ENCODE peak calls at places on chromosomes 11 and 22, in four cellular contexts. One of them, this sample, is unnamed.

GRCh38 chr22:48475661-48476345 is 1351.9 kb downstream of the BRD1 start:
- DNase-seq in fibroblast of lung: no peak
- DNase-seq in gastrocnemius medialis: no peak
- DNase-seq in BE2C: no peak
- DNase-seq in this sample: peak; percentile 60

GRCh38 chr11:82003671-82004148 is 730.0 kb downstream of the FAM181B start:
- DNase-seq in fibroblast of lung: peak; percentile 66
- DNase-seq in gastrocnemius medialis: no peak
- DNase-seq in BE2C: no peak
- DNase-seq in this sample: no peak

GRCh38 chr11:2382927-2383822 is 6.1 kb downstream of the CD81 start:
- DNase-seq in fibroblast of lung: peak; percentile 49
- DNase-seq in gastrocnemius medialis: peak; percentile 88
- DNase-seq in BE2C: no peak
- DNase-seq in this sample: no peak

GRCh38 chr22:43136255-43136654 is 6.9 kb downstream of the MCAT start:
- DNase-seq in fibroblast of lung: peak; percentile 29
- DNase-seq in gastrocnemius medialis: no peak
- DNase-seq in BE2C: peak; percentile 75
- DNase-seq in this sample: no peak

GRCh38 chr11:120532511-120533196 is 21.1 kb downstream of the GRIK4 start:
- DNase-seq in fibroblast of lung: peak; percentile 62
- DNase-seq in gastrocnemius medialis: no peak
- DNase-seq in BE2C: no peak
- DNase-seq in this sample: no peak

GRCh38 chr11:123251656-123252344 is 56.8 kb upstream of the CLMP start:
- DNase-seq in fibroblast of lung: peak; percentile 90
- DNase-seq in gastrocnemius medialis: peak; percentile 34
- DNase-seq in BE2C: no peak
- DNase-seq in this sample: no peak

GRCh38 chr11:12950681-12951080 is 58.4 kb upstream of the RASSF10 start:
- DNase-seq in fibroblast of lung: peak; percentile 62
- DNase-seq in gastrocnemius medialis: no peak
- DNase-seq in BE2C: no peak
- DNase-seq in this sample: no peak

GRCh38 chr22:49736538-49736937 is 91.1 kb downstream of the BRD1 start:
- DNase-seq in fibroblast of lung: no peak
- DNase-seq in gastrocnemius medialis: no peak
- DNase-seq in BE2C: no peak
- DNase-seq in this sample: peak; percentile 40

GRCh38 chr11:118938491-118939411 is 13.0 kb upstream of the BCL9L start:
- DNase-seq in fibroblast of lung: no peak
- DNase-seq in gastrocnemius medialis: no peak
- DNase-seq in BE2C: no peak
- DNase-seq in this sample: no peak

GRCh38 chr11:2445107-2445947 is 519 bp downstream of the KCNQ1 start:
- DNase-seq in fibroblast of lung: no peak
- DNase-seq in gastrocnemius medialis: no peak
- DNase-seq in BE2C: no peak
- DNase-seq in this sample: no peak

GRCh38 chr22:24555496-24556253 is at the start of gene SNRPD3:
- DNase-seq in fibroblast of lung: peak; percentile 93
- DNase-seq in gastrocnemius medialis: peak; percentile 89
- DNase-seq in BE2C: peak; percentile 94
- DNase-seq in this sample: peak; percentile 99

GRCh38 chr11:117097567-117098268 is 510 bp downstream of the SIK3 start:
- DNase-seq in fibroblast of lung: no peak
- DNase-seq in gastrocnemius medialis: peak; percentile 25
- DNase-seq in BE2C: peak; percentile 49
- DNase-seq in this sample: peak; percentile 91

GRCh38 chr11:113404859-113405430 is 17.4 kb downstream of the ANKK1 start:
- DNase-seq in fibroblast of lung: no peak
- DNase-seq in gastrocnemius medialis: no peak
- DNase-seq in BE2C: no peak
- DNase-seq in this sample: no peak

GRCh38 chr11:72328366-72329224 is 84.6 kb upstream of the PHOX2A start:
- DNase-seq in fibroblast of lung: peak; percentile 46
- DNase-seq in gastrocnemius medialis: no peak
- DNase-seq in BE2C: no peak
- DNase-seq in this sample: no peak

GRCh38 chr11:68196219-68196618 is 16.9 kb downstream of the KMT5B start:
- DNase-seq in fibroblast of lung: no peak
- DNase-seq in gastrocnemius medialis: no peak
- DNase-seq in BE2C: no peak
- DNase-seq in this sample: no peak

GRCh38 chr22:30044369-30044768 is 35.9 kb upstream of the HORMAD2 start:
- DNase-seq in fibroblast of lung: peak; percentile 90
- DNase-seq in gastrocnemius medialis: no peak
- DNase-seq in BE2C: peak; percentile 46
- DNase-seq in this sample: peak; percentile 86

GRCh38 chr11:39673994-39674393 is 1785.5 kb downstream of the LRRC4C start:
- DNase-seq in fibroblast of lung: no peak
- DNase-seq in gastrocnemius medialis: no peak
- DNase-seq in BE2C: no peak
- DNase-seq in this sample: no peak

GRCh38 chr11:134331565-134332188 is at the start of gene GLB1L2:
- DNase-seq in fibroblast of lung: peak; percentile 25
- DNase-seq in gastrocnemius medialis: peak; percentile 68
- DNase-seq in BE2C: peak; percentile 91
- DNase-seq in this sample: peak; percentile 92

GRCh38 chr11:107598225-107599139 is 7.5 kb downstream of the ELMOD1 start:
- DNase-seq in fibroblast of lung: no peak
- DNase-seq in gastrocnemius medialis: no peak
- DNase-seq in BE2C: peak; percentile 34
- DNase-seq in this sample: no peak

GRCh38 chr11:119218141-119218878 is 12.2 kb downstream of the CBL start:
- DNase-seq in fibroblast of lung: peak; percentile 86
- DNase-seq in gastrocnemius medialis: no peak
- DNase-seq in BE2C: no peak
- DNase-seq in this sample: no peak

GRCh38 chr11:126415128-126415527 is 59.6 kb downstream of the ST3GAL4 start:
- DNase-seq in fibroblast of lung: peak; percentile 96
- DNase-seq in gastrocnemius medialis: peak; percentile 73
- DNase-seq in BE2C: no peak
- DNase-seq in this sample: peak; percentile 84

GRCh38 chr11:110711776-110712642 is at the start of gene ARHGAP20:
- DNase-seq in fibroblast of lung: peak; percentile 64
- DNase-seq in gastrocnemius medialis: peak; percentile 20
- DNase-seq in BE2C: peak; percentile 60
- DNase-seq in this sample: peak; percentile 26

GRCh38 chr11:90491466-90491865 is 268.6 kb upstream of the CHORDC1 start:
- DNase-seq in fibroblast of lung: no peak
- DNase-seq in gastrocnemius medialis: no peak
- DNase-seq in BE2C: no peak
- DNase-seq in this sample: no peak

GRCh38 chr11:123630126-123630531 is 24.3 kb downstream of the SCN3B start:
- DNase-seq in fibroblast of lung: no peak
- DNase-seq in gastrocnemius medialis: no peak
- DNase-seq in BE2C: no peak
- DNase-seq in this sample: no peak

DNA sequence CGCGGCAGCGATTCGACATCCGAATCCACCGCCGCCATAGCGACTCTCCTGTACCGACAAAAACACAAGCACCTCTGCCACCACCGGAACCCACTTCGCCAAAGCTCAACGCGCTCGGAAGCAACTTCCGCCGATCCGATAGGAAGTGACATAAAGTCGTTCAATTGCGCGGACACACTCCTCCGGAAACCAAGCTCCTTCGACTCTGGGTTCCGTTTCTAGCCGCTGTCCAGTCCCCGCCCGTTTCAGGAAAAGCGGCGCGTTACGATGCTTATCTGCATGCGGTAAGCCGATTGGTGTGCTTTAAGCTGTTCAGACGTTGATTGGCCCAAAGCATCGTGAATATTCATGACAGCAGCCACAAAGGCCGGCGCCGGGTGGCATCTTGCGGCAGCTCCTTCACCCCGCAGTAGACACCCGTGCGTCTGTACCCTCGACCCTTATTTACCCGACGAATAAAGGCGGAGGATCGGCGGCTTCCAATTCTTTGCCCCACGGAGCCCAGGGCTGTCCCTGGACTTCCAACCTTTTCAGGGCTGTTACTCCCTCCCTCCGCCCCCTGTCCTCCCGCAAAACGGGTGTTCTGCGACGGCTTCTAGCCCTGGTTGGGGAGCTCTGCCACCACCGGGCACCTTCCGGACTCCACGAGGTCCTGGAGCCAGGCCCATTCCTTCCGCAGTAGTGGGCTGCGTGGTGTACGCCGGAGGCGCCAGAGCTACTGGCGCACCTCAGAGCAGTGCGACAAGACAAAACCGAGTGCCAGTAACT is at the start of gene TUT1:
- DNase-seq in fibroblast of lung: peak; percentile 99
- DNase-seq in gastrocnemius medialis: peak; percentile 98
- DNase-seq in BE2C: peak; percentile 92
- DNase-seq in this sample: peak; percentile 99
- TF ChIP-seq CTCF in fibroblast of lung: no peak
- TF ChIP-seq CTCF in gastrocnemius medialis: no peak
- TF ChIP-seq CTCF in BE2C: no peak
- TF ChIP-seq CTCF in this sample: no peak

GRCh38 chr11:103257360-103257759 is 148.1 kb downstream of the DYNC2H1 start:
- DNase-seq in fibroblast of lung: peak; percentile 19
- DNase-seq in gastrocnemius medialis: no peak
- DNase-seq in BE2C: no peak
- DNase-seq in this sample: no peak
- TF ChIP-seq CTCF in fibroblast of lung: no peak
- TF ChIP-seq CTCF in gastrocnemius medialis: no peak
- TF ChIP-seq CTCF in BE2C: peak; percentile 61
- TF ChIP-seq CTCF in this sample: no peak

GRCh38 chr11:60944504-60945294 is 7.3 kb downstream of the SLC15A3 start:
- DNase-seq in fibroblast of lung: no peak
- DNase-seq in gastrocnemius medialis: no peak
- DNase-seq in BE2C: no peak
- DNase-seq in this sample: no peak
- TF ChIP-seq CTCF in fibroblast of lung: no peak
- TF ChIP-seq CTCF in gastrocnemius medialis: no peak
- TF ChIP-seq CTCF in BE2C: peak; percentile 32
- TF ChIP-seq CTCF in this sample: no peak

GRCh38 chr22:36982136-36982535 is 37.1 kb downstream of the TST start:
- DNase-seq in fibroblast of lung: no peak
- DNase-seq in gastrocnemius medialis: no peak
- DNase-seq in BE2C: peak; percentile 49
- DNase-seq in this sample: peak; percentile 60
- TF ChIP-seq CTCF in fibroblast of lung: no peak
- TF ChIP-seq CTCF in gastrocnemius medialis: no peak
- TF ChIP-seq CTCF in BE2C: peak; percentile 43
- TF ChIP-seq CTCF in this sample: no peak

GRCh38 chr11:9461068-9461759 is 402 bp downstream of the ZNF143 start:
- DNase-seq in fibroblast of lung: peak; percentile 93
- DNase-seq in gastrocnemius medialis: peak; percentile 88
- DNase-seq in BE2C: peak; percentile 88
- DNase-seq in this sample: peak; percentile 97
- TF ChIP-seq CTCF in fibroblast of lung: no peak
- TF ChIP-seq CTCF in gastrocnemius medialis: peak; percentile 2
- TF ChIP-seq CTCF in BE2C: no peak
- TF ChIP-seq CTCF in this sample: no peak

DNA sequence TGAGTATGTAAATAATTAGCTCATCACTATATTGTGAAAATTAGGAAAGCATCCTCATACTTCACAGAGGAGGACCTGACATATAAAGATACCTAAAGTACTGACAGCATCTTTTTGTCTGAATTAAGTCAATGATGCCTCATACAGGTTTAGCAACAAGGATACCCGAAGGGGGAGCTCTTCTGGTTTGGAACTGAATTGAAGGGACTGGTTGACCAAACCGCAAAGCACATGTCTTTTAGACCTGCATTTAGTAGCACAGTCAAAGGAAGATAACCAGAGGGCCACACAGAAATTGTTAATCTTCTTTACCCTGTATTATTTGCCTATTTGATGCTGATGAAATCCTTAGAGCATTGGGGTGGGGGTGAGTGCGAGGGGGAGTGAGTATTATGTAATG is 12.9 kb upstream of the WT1 start:
- DNase-seq in fibroblast of lung: no peak
- DNase-seq in gastrocnemius medialis: no peak
- DNase-seq in BE2C: peak; percentile 33
- DNase-seq in this sample: no peak
- TF ChIP-seq CTCF in fibroblast of lung: no peak
- TF ChIP-seq CTCF in gastrocnemius medialis: no peak
- TF ChIP-seq CTCF in BE2C: peak; percentile 52
- TF ChIP-seq CTCF in this sample: no peak

DNA sequence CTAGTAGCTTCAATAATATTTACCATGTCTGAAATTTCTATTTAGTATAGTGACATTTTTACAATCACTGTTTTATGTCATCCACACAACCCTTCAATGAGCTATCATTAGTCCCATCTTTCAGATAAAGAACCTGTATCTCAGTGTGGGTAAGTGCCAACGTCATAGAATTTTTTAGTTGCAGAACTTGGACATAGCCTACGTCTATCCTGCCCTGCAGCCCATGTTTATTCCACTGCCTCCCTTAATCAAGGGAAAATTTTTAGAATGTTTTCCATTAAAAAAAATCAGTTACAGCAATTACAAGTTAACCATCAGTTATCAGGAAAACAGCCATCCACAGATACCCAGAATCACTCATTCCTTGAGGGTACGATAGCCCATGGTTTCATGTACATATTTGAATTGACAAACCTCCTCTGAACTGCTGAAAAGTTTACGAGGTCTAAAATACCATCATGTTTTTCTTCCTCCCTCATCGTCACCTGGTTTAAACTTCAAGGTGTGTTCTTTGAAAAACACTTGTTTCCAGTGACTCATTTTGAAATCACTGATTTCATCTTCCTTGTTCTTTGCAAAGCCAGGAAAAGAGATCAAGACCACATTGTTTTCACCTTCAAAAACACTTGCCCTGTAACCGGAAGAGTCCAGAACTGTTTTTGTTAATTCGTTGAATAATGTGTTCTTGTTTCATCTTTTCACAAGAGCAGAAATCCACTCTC is 100.9 kb downstream of the FAM76B start:
- DNase-seq in fibroblast of lung: no peak
- DNase-seq in gastrocnemius medialis: no peak
- DNase-seq in BE2C: no peak
- DNase-seq in this sample: no peak
- TF ChIP-seq CTCF in fibroblast of lung: no peak
- TF ChIP-seq CTCF in gastrocnemius medialis: no peak
- TF ChIP-seq CTCF in BE2C: no peak
- TF ChIP-seq CTCF in this sample: no peak

This sample was measured in lower leg skin.